ENCODE peak calls at places on chromosomes 13 and 19, in eight cellular contexts. R is kidney epithelial cell; Q is AG08396; C is neural crest cell; J is stimulated activated CD4-positive, alpha-beta T cell treated with anti-CD3 and anti-CD28 coated beads, Interleukin-1b, Interleukin-23, amount 100 ng/mL, for 24 hours; F is stomach; A is gastrocnemius medialis; T is activated T-helper 1 cell treated with Interleukin-2 at 50 U/mL for 16 hours. V is an unnamed sample.

GRCh38 chr13:64446372-64446771 is 2783.8 kb downstream of the PCDH9 start:
- DNase-seq in R (no peak), Q (no peak), C (no peak), J (no peak), F (no peak), A (no peak), T (no peak), V (no peak)

GRCh38 chr19:49355890-49356289 is 6.3 kb downstream of the TEAD2 start:
- DNase-seq in R (no peak), Q (no peak), C (no peak), J (no peak), F (no peak), A (no peak), T (no peak), V (no peak)

GRCh38 chr13:26184791-26185250 is 37.3 kb downstream of the RNF6 start:
- DNase-seq in R (peak; percentile 14), Q (peak; percentile 64), C (peak; percentile 66), J (peak; percentile 25), F (peak; percentile 69), A (peak; percentile 48), T (peak; percentile 47), V (peak; percentile 58)

GRCh38 chr19:45757696-45758095 is 11.4 kb downstream of the SIX5 start:
- DNase-seq in R (no peak), Q (no peak), C (no peak), J (no peak), F (no peak), A (no peak), T (no peak), V (no peak)

GRCh38 chr13:99968521-99969367 is 2.8 kb downstream of the ZIC5 start:
- DNase-seq in R (no peak), Q (no peak), C (no peak), J (no peak), F (no peak), A (no peak), T (no peak), V (no peak)

GRCh38 chr19:46828484-46828883 is 22.2 kb downstream of the AP2S1 start:
- DNase-seq in R (no peak), Q (no peak), C (no peak), J (peak; percentile 35), F (no peak), A (no peak), T (no peak), V (no peak)

GRCh38 chr19:49936549-49936948 is 7.2 kb upstream of the NUP62 start:
- DNase-seq in R (no peak), Q (no peak), C (no peak), J (no peak), F (no peak), A (no peak), T (no peak), V (no peak)

GRCh38 chr19:5434970-5435641 is 20.1 kb upstream of the ZNRF4 start:
- DNase-seq in R (peak; percentile 26), Q (peak; percentile 90), C (no peak), J (peak; percentile 37), F (no peak), A (no peak), T (no peak), V (no peak)

GRCh38 chr19:51547397-51548212 is 16.1 kb upstream of the SIGLEC6 start:
- DNase-seq in R (no peak), Q (no peak), C (no peak), J (no peak), F (no peak), A (no peak), T (no peak), V (no peak)

GRCh38 chr19:36931684-36932083 is 15.6 kb downstream of the ZNF568 start:
- DNase-seq in R (no peak), Q (no peak), C (no peak), J (no peak), F (no peak), A (no peak), T (no peak), V (no peak)

GRCh38 chr19:18194554-18195238 is 1.7 kb downstream of the MPV17L2 start:
- DNase-seq in R (no peak), Q (no peak), C (no peak), J (no peak), F (no peak), A (no peak), T (no peak), V (peak; percentile 16)

GRCh38 chr19:18205180-18205915 is 1.5 kb upstream of the RAB3A start:
- DNase-seq in R (no peak), Q (peak; percentile 78), C (peak; percentile 48), J (no peak), F (peak; percentile 73), A (peak; percentile 92), T (peak; percentile 29), V (peak; percentile 82)

GRCh38 chr19:35487821-35488220 is 2.4 kb downstream of the KRTDAP start:
- DNase-seq in R (no peak), Q (no peak), C (no peak), J (no peak), F (no peak), A (no peak), T (no peak), V (no peak)

GRCh38 chr13:56659041-56659471 is 481.7 kb upstream of the PRR20A start:
- DNase-seq in R (no peak), Q (no peak), C (no peak), J (no peak), F (no peak), A (peak; percentile 6), T (no peak), V (no peak)

GRCh38 chr19:51799998-51800848 is 5.3 kb downstream of the FPR3 start:
- DNase-seq in R (no peak), Q (no peak), C (no peak), J (no peak), F (no peak), A (no peak), T (no peak), V (peak; percentile 39)

GRCh38 chr13:40137400-40137799 is 481.9 kb downstream of the COG6 start:
- DNase-seq in R (no peak), Q (no peak), C (no peak), J (no peak), F (no peak), A (peak; percentile 36), T (no peak), V (no peak)

GRCh38 chr19:46265217-46265828 is 31.5 kb upstream of the HIF3A start:
- DNase-seq in R (peak; percentile 51), Q (peak; percentile 73), C (peak; percentile 81), J (peak; percentile 49), F (peak; percentile 74), A (peak; percentile 20), T (peak; percentile 38), V (peak; percentile 64)

GRCh38 chr19:11165486-11166030 is 10.0 kb upstream of the SPC24 start:
- DNase-seq in R (no peak), Q (no peak), C (no peak), J (no peak), F (no peak), A (no peak), T (no peak), V (no peak)